ENCODE peak calls at places on chromosomes 4 and X, in ten cellular contexts. One of them, this sample, is unnamed.

GRCh38 chr4:84069119-84069518 is 430.0 kb downstream of the NKX6-1 start:
- DNase-seq in T-helper 1 cell: no peak
- DNase-seq in Panc1: no peak
- DNase-seq in A549: no peak
- DNase-seq in uterus: no peak
- DNase-seq in M059J: no peak
- DNase-seq in DMS153: no peak
- DNase-seq in AG04450: no peak
- DNase-seq in AG20443: no peak
- DNase-seq in mucosa of descending colon: no peak
- DNase-seq in this sample: no peak

GRCh38 chrX:2449135-2449886 is 51.5 kb downstream of the DHRSX start:
- DNase-seq in T-helper 1 cell: no peak
- DNase-seq in Panc1: no peak
- DNase-seq in A549: no peak
- DNase-seq in uterus: no peak
- DNase-seq in M059J: no peak
- DNase-seq in DMS153: no peak
- DNase-seq in AG04450: no peak
- DNase-seq in AG20443: no peak
- DNase-seq in mucosa of descending colon: no peak
- DNase-seq in this sample: no peak

GRCh38 chrX:119885554-119886428 is 9.9 kb upstream of the AKAP14 start:
- DNase-seq in T-helper 1 cell: peak
- DNase-seq in Panc1: peak
- DNase-seq in A549: peak
- DNase-seq in uterus: no peak
- DNase-seq in M059J: peak
- DNase-seq in DMS153: peak
- DNase-seq in AG04450: no peak
- DNase-seq in AG20443: no peak
- DNase-seq in mucosa of descending colon: peak
- DNase-seq in this sample: no peak

GRCh38 chr4:168848112-168848511 is 161.9 kb downstream of the CBR4 start:
- DNase-seq in T-helper 1 cell: no peak
- DNase-seq in Panc1: no peak
- DNase-seq in A549: no peak
- DNase-seq in uterus: no peak
- DNase-seq in M059J: no peak
- DNase-seq in DMS153: no peak
- DNase-seq in AG04450: no peak
- DNase-seq in AG20443: peak
- DNase-seq in mucosa of descending colon: no peak
- DNase-seq in this sample: peak

GRCh38 chrX:68947882-68948605 is 119.2 kb downstream of the EFNB1 start:
- DNase-seq in T-helper 1 cell: no peak
- DNase-seq in Panc1: no peak
- DNase-seq in A549: no peak
- DNase-seq in uterus: no peak
- DNase-seq in M059J: no peak
- DNase-seq in DMS153: no peak
- DNase-seq in AG04450: no peak
- DNase-seq in AG20443: peak
- DNase-seq in mucosa of descending colon: no peak
- DNase-seq in this sample: no peak

GRCh38 chr4:38529189-38530115 is 134.5 kb upstream of the KLF3 start:
- DNase-seq in T-helper 1 cell: peak
- DNase-seq in Panc1: no peak
- DNase-seq in A549: no peak
- DNase-seq in uterus: no peak
- DNase-seq in M059J: no peak
- DNase-seq in DMS153: peak
- DNase-seq in AG04450: no peak
- DNase-seq in AG20443: no peak
- DNase-seq in mucosa of descending colon: peak
- DNase-seq in this sample: no peak

GRCh38 chrX:25810202-25810601 is 327.9 kb upstream of the MAGEB18 start:
- DNase-seq in T-helper 1 cell: no peak
- DNase-seq in Panc1: no peak
- DNase-seq in A549: no peak
- DNase-seq in uterus: no peak
- DNase-seq in M059J: peak
- DNase-seq in DMS153: no peak
- DNase-seq in AG04450: peak
- DNase-seq in AG20443: no peak
- DNase-seq in mucosa of descending colon: no peak
- DNase-seq in this sample: no peak

GRCh38 chr4:24973471-24974251 is 57.1 kb downstream of the LGI2 start:
- DNase-seq in T-helper 1 cell: no peak
- DNase-seq in Panc1: no peak
- DNase-seq in A549: peak
- DNase-seq in uterus: no peak
- DNase-seq in M059J: peak
- DNase-seq in DMS153: peak
- DNase-seq in AG04450: no peak
- DNase-seq in AG20443: peak
- DNase-seq in mucosa of descending colon: peak
- DNase-seq in this sample: peak

GRCh38 chr4:176762661-176763308 is 29.9 kb downstream of the VEGFC start:
- DNase-seq in T-helper 1 cell: no peak
- DNase-seq in Panc1: no peak
- DNase-seq in A549: no peak
- DNase-seq in uterus: no peak
- DNase-seq in M059J: no peak
- DNase-seq in DMS153: no peak
- DNase-seq in AG04450: no peak
- DNase-seq in AG20443: no peak
- DNase-seq in mucosa of descending colon: no peak
- DNase-seq in this sample: no peak

GRCh38 chrX:79408623-79409322 is 41.6 kb upstream of the ITM2A start:
- DNase-seq in T-helper 1 cell: no peak
- DNase-seq in Panc1: no peak
- DNase-seq in A549: no peak
- DNase-seq in uterus: no peak
- DNase-seq in M059J: no peak
- DNase-seq in DMS153: no peak
- DNase-seq in AG04450: no peak
- DNase-seq in AG20443: no peak
- DNase-seq in mucosa of descending colon: no peak
- DNase-seq in this sample: no peak

GRCh38 chrX:68842781-68843581 is 14.2 kb downstream of the EFNB1 start:
- DNase-seq in T-helper 1 cell: no peak
- DNase-seq in Panc1: no peak
- DNase-seq in A549: no peak
- DNase-seq in uterus: no peak
- DNase-seq in M059J: peak
- DNase-seq in DMS153: no peak
- DNase-seq in AG04450: no peak
- DNase-seq in AG20443: no peak
- DNase-seq in mucosa of descending colon: peak
- DNase-seq in this sample: no peak

GRCh38 chr4:100984901-100985300 is 362.4 kb downstream of the PPP3CA start:
- DNase-seq in T-helper 1 cell: no peak
- DNase-seq in Panc1: no peak
- DNase-seq in A549: no peak
- DNase-seq in uterus: no peak
- DNase-seq in M059J: peak
- DNase-seq in DMS153: no peak
- DNase-seq in AG04450: peak
- DNase-seq in AG20443: peak
- DNase-seq in mucosa of descending colon: no peak
- DNase-seq in this sample: no peak

GRCh38 chr4:72366601-72367000 is 202.4 kb downstream of the ADAMTS3 start:
- DNase-seq in T-helper 1 cell: no peak
- DNase-seq in Panc1: no peak
- DNase-seq in A549: no peak
- DNase-seq in uterus: no peak
- DNase-seq in M059J: no peak
- DNase-seq in DMS153: no peak
- DNase-seq in AG04450: no peak
- DNase-seq in AG20443: peak
- DNase-seq in mucosa of descending colon: no peak
- DNase-seq in this sample: no peak

GRCh38 chrX:42680651-42681050 is 97.3 kb downstream of the PPP1R2C start:
- DNase-seq in T-helper 1 cell: no peak
- DNase-seq in Panc1: no peak
- DNase-seq in A549: no peak
- DNase-seq in uterus: no peak
- DNase-seq in M059J: peak
- DNase-seq in DMS153: no peak
- DNase-seq in AG04450: no peak
- DNase-seq in AG20443: peak
- DNase-seq in mucosa of descending colon: no peak
- DNase-seq in this sample: no peak

GRCh38 chr4:153159728-153160221 is 44.5 kb upstream of the TRIM2 start:
- DNase-seq in T-helper 1 cell: no peak
- DNase-seq in Panc1: no peak
- DNase-seq in A549: no peak
- DNase-seq in uterus: no peak
- DNase-seq in M059J: peak
- DNase-seq in DMS153: no peak
- DNase-seq in AG04450: no peak
- DNase-seq in AG20443: peak
- DNase-seq in mucosa of descending colon: no peak
- DNase-seq in this sample: no peak

GRCh38 chr4:152659806-152660205 is 20.0 kb downstream of the TMEM154 start:
- DNase-seq in T-helper 1 cell: no peak
- DNase-seq in Panc1: no peak
- DNase-seq in A549: no peak
- DNase-seq in uterus: no peak
- DNase-seq in M059J: no peak
- DNase-seq in DMS153: no peak
- DNase-seq in AG04450: no peak
- DNase-seq in AG20443: no peak
- DNase-seq in mucosa of descending colon: no peak
- DNase-seq in this sample: no peak